ENCODE peak calls at places on chromosome 9, in five cellular contexts. U is fibroblast of lung; O is GM12865; L is CD4-positive, CD25-positive, alpha-beta regulatory T cell; E is CD8-positive, alpha-beta memory T cell. M is an unnamed sample.

GRCh38 chr9:135034106-135034505 is 53.4 kb upstream of the OLFM1 start:
- DNase-seq in U (no peak), O (no peak), L (no peak), E (no peak), M (no peak)

GRCh38 chr9:126347093-126347492 is 20.5 kb downstream of the MVB12B start:
- DNase-seq in U (no peak), O (no peak), L (no peak), E (no peak), M (no peak)

GRCh38 chr9:127711226-127711701 is 4.2 kb downstream of the PTRH1 start:
- DNase-seq in U (no peak), O (peak), L (no peak), E (no peak), M (no peak)

GRCh38 chr9:4058931-4059330 is 240.9 kb downstream of the GLIS3 start:
- DNase-seq in U (peak), O (no peak), L (no peak), E (no peak), M (no peak)

GRCh38 chr9:136939431-136939995 is 5.0 kb downstream of the FBXW5 start:
- DNase-seq in U (no peak), O (no peak), L (no peak), E (no peak), M (no peak)

GRCh38 chr9:35935755-35936509 is 22.0 kb downstream of the OR2S2 start:
- DNase-seq in U (peak), O (no peak), L (no peak), E (no peak), M (peak)

GRCh38 chr9:138046641-138047301 is 169.2 kb downstream of the CACNA1B start:
- DNase-seq in U (no peak), O (no peak), L (no peak), E (no peak), M (no peak)

GRCh38 chr9:90969021-90969675 is 167.5 kb downstream of the SYK start:
- DNase-seq in U (no peak), O (no peak), L (no peak), E (no peak), M (no peak)

GRCh38 chr9:77805810-77806209 is 157.7 kb upstream of the GNA14 start:
- DNase-seq in U (no peak), O (no peak), L (no peak), E (no peak), M (no peak)

GRCh38 chr9:22117511-22118388 is 108.6 kb upstream of the CDKN2B start:
- DNase-seq in U (peak), O (no peak), L (no peak), E (no peak), M (peak)

GRCh38 chr9:27371382-27371781 is 74.4 kb upstream of the EQTN start:
- DNase-seq in U (peak), O (no peak), L (no peak), E (no peak), M (no peak)

GRCh38 chr9:35515766-35516165 is 25.9 kb downstream of the RUSC2 start:
- DNase-seq in U (peak), O (no peak), L (no peak), E (no peak), M (no peak)

GRCh38 chr9:73118297-73118696 is 33.4 kb upstream of the ANXA1 start:
- DNase-seq in U (peak), O (no peak), L (no peak), E (no peak), M (no peak)

GRCh38 chr9:116066221-116066620 is 87.4 kb upstream of the PAPPA start:
- DNase-seq in U (no peak), O (no peak), L (no peak), E (no peak), M (no peak)

GRCh38 chr9:17807670-17808282 is 228.9 kb downstream of the SH3GL2 start:
- DNase-seq in U (no peak), O (no peak), L (no peak), E (no peak), M (no peak)

GRCh38 chr9:20384642-20385041 is 237.7 kb downstream of the MLLT3 start:
- DNase-seq in U (peak), O (no peak), L (no peak), E (no peak), M (peak)

GRCh38 chr9:100101608-100102007 is 2.6 kb downstream of the INVS start:
- DNase-seq in U (no peak), O (no peak), L (no peak), E (no peak), M (no peak)

GRCh38 chr9:71830929-71831328 is 62.6 kb upstream of the CEMIP2 start:
- DNase-seq in U (peak), O (no peak), L (no peak), E (no peak), M (peak)

GRCh38 chr9:69542942-69543704 is 129.0 kb downstream of the APBA1 start:
- DNase-seq in U (no peak), O (no peak), L (no peak), E (no peak), M (no peak)

GRCh38 chr9:135589596-135590485 is 28.3 kb downstream of the PAEP start:
- DNase-seq in U (no peak), O (no peak), L (no peak), E (no peak), M (no peak)

GRCh38 chr9:71355884-71356283 is 234.5 kb upstream of the TRPM3 start:
- DNase-seq in U (no peak), O (no peak), L (no peak), E (no peak), M (no peak)

GRCh38 chr9:74322661-74323314 is 174.3 kb upstream of the RORB start:
- DNase-seq in U (no peak), O (no peak), L (no peak), E (no peak), M (no peak)

GRCh38 chr9:127314911-127315310 is 50.3 kb downstream of the GARNL3 start:
- DNase-seq in U (no peak), O (no peak), L (no peak), E (no peak), M (no peak)

GRCh38 chr9:76292658-76293057 is 101.6 kb downstream of the RFK start:
- DNase-seq in U (no peak), O (no peak), L (no peak), E (no peak), M (no peak)

GRCh38 chr9:29439961-29440360 is 1866.7 kb upstream of the C9orf72 start:
- DNase-seq in U (peak), O (no peak), L (no peak), E (no peak), M (peak)

DNA sequence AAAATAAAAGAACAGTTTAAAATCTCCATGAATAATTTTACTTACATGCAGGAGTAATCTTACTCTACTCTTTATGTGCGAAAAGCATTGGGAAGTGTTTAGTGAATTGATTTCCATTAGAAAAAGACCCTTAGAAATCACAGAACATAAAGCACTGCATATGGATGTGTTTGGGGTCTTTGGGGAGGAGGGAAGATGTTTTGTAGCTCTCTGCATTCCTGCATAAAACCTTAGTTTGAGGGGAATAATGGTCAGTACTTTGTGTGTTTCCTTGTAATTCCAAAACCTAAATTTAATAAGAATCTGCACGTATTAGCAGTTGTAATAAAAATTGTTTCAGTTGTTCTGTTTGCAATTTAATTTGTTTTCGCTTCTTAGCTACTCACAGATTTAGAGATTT is 143.6 kb downstream of the SMARCA2 start:
- DNase-seq in U (no peak), O (no peak), L (no peak), E (no peak), M (no peak)
- H3K4me3 ChIP-seq in U (peak), O (peak), L (peak), E (peak), M (peak)

GRCh38 chr9:133868203-133868602 is 123.9 kb downstream of the VAV2 start:
- DNase-seq in U (no peak), O (no peak), L (no peak), E (no peak), M (no peak)
- H3K4me3 ChIP-seq in U (no peak), O (no peak), L (no peak), E (no peak), M (no peak)

DNA sequence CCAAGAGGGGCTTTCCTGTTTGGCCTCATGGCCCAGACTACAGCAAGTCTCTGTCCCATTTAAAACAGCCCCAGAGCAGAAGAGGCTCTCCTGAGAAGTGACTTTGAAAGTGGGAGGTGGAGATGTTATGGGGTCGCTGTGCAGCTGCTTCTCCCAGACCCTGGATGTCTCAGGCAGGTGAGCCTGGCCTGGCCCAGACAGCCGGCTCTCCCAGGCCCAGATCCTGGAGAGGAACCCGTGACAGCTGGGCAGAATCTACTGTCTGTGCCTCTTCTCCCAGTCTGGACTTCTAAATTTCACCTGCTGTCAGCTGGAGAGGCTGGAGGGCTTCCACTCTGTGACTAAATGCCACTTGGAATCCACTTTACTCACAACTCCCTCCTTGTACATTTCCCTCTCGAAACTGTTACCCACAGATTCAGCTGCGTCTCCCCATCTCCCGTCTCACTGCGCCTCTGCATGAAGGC is 20.5 kb downstream of the FAM78A start:
- DNase-seq in U (no peak), O (peak), L (no peak), E (no peak), M (no peak)
- H3K4me3 ChIP-seq in U (no peak), O (peak), L (peak), E (peak), M (no peak)

GRCh38 chr9:1047605-1048235 is 2.4 kb upstream of the DMRT2 start:
- DNase-seq in U (no peak), O (peak), L (no peak), E (no peak), M (no peak)

GRCh38 chr9:1048853-1049252 is 1.3 kb upstream of the DMRT2 start:
- DNase-seq in U (no peak), O (no peak), L (no peak), E (no peak), M (no peak)

GRCh38 chr9:1051286-1052118 is 1.3 kb downstream of the DMRT2 start:
- DNase-seq in U (peak), O (peak), L (no peak), E (no peak), M (no peak)

GRCh38 chr9:1049641-1050040 is 516 bp upstream of the DMRT2 start:
- DNase-seq in U (no peak), O (no peak), L (no peak), E (no peak), M (no peak)

GRCh38 chr9:1050125-1050895 is at the start of gene DMRT2:
- DNase-seq in U (peak), O (peak), L (no peak), E (no peak), M (peak)
- H3K4me3 ChIP-seq in U (no peak), O (no peak), L (no peak), E (no peak), M (no peak)

GRCh38 chr9:114096866-114097612 is 2.1 kb downstream of the KIF12 start:
- DNase-seq in U (no peak), O (no peak), L (no peak), E (no peak), M (no peak)
- H3K4me3 ChIP-seq in U (no peak), O (no peak), L (no peak), E (no peak), M (no peak)

DNA sequence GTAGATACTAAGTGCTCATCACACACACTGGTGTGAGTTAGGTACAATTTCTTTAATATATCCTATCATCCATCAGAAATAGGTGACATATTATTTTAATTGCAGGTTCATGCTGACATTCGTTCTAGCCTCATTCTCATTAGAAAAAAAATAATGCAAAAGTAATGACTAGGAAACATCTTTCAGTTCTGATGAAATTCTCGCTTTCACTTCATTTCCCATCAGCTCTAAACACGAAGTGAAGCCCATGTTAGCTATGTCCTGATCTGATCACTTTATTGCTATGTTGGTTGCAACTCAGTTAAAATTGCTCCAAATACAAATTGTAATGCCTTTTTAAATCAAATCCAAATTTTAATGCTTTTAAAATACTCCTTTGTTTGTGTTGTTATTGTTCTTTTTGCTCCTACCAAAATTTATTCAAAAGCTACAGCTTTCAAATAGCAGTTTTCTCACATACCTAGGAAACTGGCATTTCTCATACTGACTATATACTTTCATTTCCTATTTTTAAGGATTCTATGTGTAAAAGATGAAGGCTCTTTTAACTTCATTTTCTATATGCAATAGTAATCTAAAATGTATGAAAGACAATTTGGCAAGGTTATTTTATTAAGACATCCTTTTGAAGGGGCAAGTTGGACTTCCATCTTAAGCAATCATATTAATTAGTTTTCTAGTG is 1237.8 kb upstream of the ACO1 start:
- DNase-seq in U (no peak), O (no peak), L (no peak), E (no peak), M (no peak)
- H3K4me3 ChIP-seq in U (no peak), O (no peak), L (no peak), E (no peak), M (no peak)

GRCh38 chr9:129569506-129570449 is 51.1 kb downstream of the C9orf50 start:
- DNase-seq in U (peak), O (peak), L (no peak), E (no peak), M (peak)

GRCh38 chr9:129570450-129571297 is 50.2 kb downstream of the C9orf50 start:
- DNase-seq in U (peak), O (no peak), L (no peak), E (no peak), M (peak)

GRCh38 chr9:129567329-129567728 is 53.6 kb downstream of the C9orf50 start:
- DNase-seq in U (no peak), O (no peak), L (no peak), E (no peak), M (no peak)

GRCh38 chr9:129567842-129568559 is 52.9 kb downstream of the C9orf50 start:
- DNase-seq in U (peak), O (no peak), L (no peak), E (no peak), M (peak)

DNA sequence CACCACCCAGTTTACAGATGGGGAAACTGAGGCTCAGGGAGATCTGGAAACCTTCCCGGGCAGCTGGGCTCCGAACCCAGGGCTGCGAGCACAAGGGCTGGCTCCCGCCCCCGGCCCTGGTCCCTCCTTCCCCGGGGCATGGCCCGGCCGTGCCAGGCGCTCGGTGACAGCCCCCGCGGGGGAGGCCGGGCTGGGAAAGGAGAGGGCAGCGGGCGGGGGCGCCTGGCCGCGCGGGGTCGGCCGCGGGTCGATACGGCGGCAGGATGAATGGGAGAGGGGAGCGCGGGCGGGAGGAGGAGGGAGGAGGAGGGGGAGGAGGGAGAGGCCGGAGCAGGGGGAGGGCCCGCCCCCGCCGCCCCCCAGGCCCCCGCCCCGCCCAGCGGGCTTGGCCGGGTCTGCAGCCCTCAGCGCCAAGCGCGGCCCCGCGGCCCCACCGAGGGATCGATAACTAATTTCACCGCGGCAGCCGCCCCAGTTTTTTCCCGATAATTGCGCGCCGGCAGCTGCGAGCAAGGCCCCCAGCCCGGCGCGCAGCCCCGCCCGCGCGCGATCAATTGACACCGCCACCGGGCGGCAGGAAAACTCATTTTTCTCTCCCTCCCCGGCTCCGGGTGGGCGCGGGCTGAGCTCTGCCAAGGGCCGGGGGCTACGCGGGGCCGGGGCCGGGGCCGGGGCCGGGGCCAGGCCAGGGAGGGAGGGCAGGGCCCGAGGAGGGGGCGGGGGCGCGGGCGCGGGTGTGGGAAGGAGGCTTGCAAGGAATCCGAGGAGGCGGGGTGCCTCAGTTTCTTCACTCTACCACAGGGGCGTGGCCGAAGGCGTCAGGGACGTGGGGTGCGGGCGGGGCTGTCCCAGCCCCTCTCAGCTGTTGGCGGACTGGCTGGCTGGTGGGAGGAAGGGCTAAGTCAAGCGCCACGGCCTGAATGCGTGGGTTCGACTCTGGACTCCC is 52.1 kb downstream of the C9orf50 start:
- DNase-seq in U (peak), O (no peak), L (no peak), E (no peak), M (no peak)
- H3K4me3 ChIP-seq in U (peak), O (no peak), L (no peak), E (peak), M (peak)

GRCh38 chr9:37410969-37411785 is 11.3 kb upstream of the GRHPR start:
- DNase-seq in U (no peak), O (peak), L (no peak), E (no peak), M (no peak)
- H3K4me3 ChIP-seq in U (no peak), O (peak), L (no peak), E (no peak), M (no peak)

GRCh38 chr9:89177021-89177400 is 1.6 kb downstream of the SHC3 start:
- DNase-seq in U (peak), O (no peak), L (no peak), E (no peak), M (peak)
- H3K4me3 ChIP-seq in U (peak), O (no peak), L (no peak), E (no peak), M (peak)

DNA sequence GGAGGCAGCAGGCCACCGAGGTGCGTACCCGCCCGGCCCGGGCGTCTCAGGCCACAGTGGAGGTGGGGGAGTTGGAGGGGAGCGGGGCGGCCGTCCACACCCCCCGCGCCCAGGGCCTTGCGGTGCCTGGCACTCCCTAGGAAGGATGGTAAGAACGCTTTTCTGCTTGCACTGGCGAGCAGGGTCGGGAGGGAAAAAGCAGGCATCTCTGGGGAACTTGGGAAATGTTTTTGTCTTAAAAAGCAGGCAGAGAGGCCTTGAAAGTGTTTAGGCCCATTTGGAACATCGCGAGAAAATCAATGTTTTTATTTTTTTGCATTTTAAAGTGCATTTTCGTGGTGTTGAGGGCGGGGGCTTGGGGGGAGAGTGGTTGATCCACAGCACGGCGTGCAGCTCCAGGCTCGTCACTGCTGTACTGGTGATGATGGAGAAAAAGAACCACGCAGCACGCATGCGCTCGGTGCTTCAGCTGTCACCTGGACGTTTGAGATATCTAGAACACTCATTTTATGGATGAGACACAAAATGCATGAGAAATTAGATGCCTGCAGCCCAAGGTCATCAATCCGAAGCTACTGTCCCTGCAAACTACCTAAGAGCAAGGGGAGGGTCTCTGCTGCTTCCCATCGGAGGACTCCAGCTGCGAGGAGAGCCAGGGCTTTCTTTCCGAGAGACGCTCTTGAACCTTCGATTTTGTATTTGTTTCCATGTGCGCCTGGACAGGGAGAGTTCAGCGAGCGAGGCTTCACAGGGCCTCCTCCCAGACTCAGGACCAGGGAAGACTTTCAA is 2.2 kb downstream of the DMRT2 start:
- DNase-seq in U (no peak), O (no peak), L (no peak), E (no peak), M (no peak)
- H3K4me3 ChIP-seq in U (no peak), O (no peak), L (no peak), E (peak), M (no peak)